ENCODE peak calls at places on chromosomes 6 and 20, in six cellular contexts. One of them, this sample, is unnamed.

GRCh38 chr20:37346232-37346525 is 239 bp downstream of the SRC start:
- DNase-seq in bronchial epithelial cell: no peak
- DNase-seq in fibroblast of lung: no peak
- DNase-seq in mammary epithelial cell: no peak
- DNase-seq in CD4-positive, CD25-positive, alpha-beta regulatory T cell: no peak
- DNase-seq in PC-3: no peak
- DNase-seq in this sample: no peak

GRCh38 chr20:45972500-45973183 is 639 bp upstream of the ZNF335 start:
- DNase-seq in bronchial epithelial cell: no peak
- DNase-seq in PC-3: peak; percentile 98
- DNase-seq in fibroblast of lung: no peak
- DNase-seq in CD4-positive, CD25-positive, alpha-beta regulatory T cell: no peak
- DNase-seq in mammary epithelial cell: no peak
- DNase-seq in this sample: no peak

GRCh38 chr20:63070771-63071540 is 64.2 kb upstream of the BHLHE23 start:
- DNase-seq in mammary epithelial cell: no peak
- DNase-seq in bronchial epithelial cell: no peak
- DNase-seq in PC-3: no peak
- DNase-seq in fibroblast of lung: no peak
- DNase-seq in CD4-positive, CD25-positive, alpha-beta regulatory T cell: no peak
- DNase-seq in this sample: no peak

GRCh38 chr6:158474961-158475343 is 84.9 kb upstream of the TMEM181 start:
- DNase-seq in mammary epithelial cell: no peak
- DNase-seq in fibroblast of lung: peak; percentile 58
- DNase-seq in bronchial epithelial cell: peak; percentile 89
- DNase-seq in PC-3: peak; percentile 89
- DNase-seq in CD4-positive, CD25-positive, alpha-beta regulatory T cell: no peak
- DNase-seq in this sample: no peak

GRCh38 chr20:63292292-63292701 is 689 bp upstream of the COL20A1 start:
- DNase-seq in CD4-positive, CD25-positive, alpha-beta regulatory T cell: no peak
- DNase-seq in fibroblast of lung: no peak
- DNase-seq in PC-3: no peak
- DNase-seq in mammary epithelial cell: no peak
- DNase-seq in bronchial epithelial cell: no peak
- DNase-seq in this sample: no peak

GRCh38 chr20:914727-915498 is 1.2 kb downstream of the ANGPT4 start:
- DNase-seq in mammary epithelial cell: peak; percentile 42
- DNase-seq in bronchial epithelial cell: peak; percentile 3
- DNase-seq in PC-3: peak; percentile 9
- DNase-seq in CD4-positive, CD25-positive, alpha-beta regulatory T cell: no peak
- DNase-seq in fibroblast of lung: no peak
- DNase-seq in this sample: no peak

GRCh38 chr6:26187981-26188635 is 100.9 kb downstream of the HFE start:
- DNase-seq in mammary epithelial cell: no peak
- DNase-seq in fibroblast of lung: peak; percentile 68
- DNase-seq in PC-3: no peak
- DNase-seq in bronchial epithelial cell: peak; percentile 29
- DNase-seq in CD4-positive, CD25-positive, alpha-beta regulatory T cell: peak; percentile 86
- DNase-seq in this sample: no peak

GRCh38 chr20:57620999-57621398 is 773 bp upstream of the ZBP1 start:
- DNase-seq in bronchial epithelial cell: no peak
- DNase-seq in CD4-positive, CD25-positive, alpha-beta regulatory T cell: peak; percentile 30
- DNase-seq in fibroblast of lung: no peak
- DNase-seq in PC-3: no peak
- DNase-seq in mammary epithelial cell: no peak
- DNase-seq in this sample: no peak

GRCh38 chr20:50815162-50815989 is 20.5 kb downstream of the BCAS4 start:
- DNase-seq in CD4-positive, CD25-positive, alpha-beta regulatory T cell: no peak
- DNase-seq in bronchial epithelial cell: peak; percentile 50
- DNase-seq in fibroblast of lung: peak; percentile 71
- DNase-seq in mammary epithelial cell: peak; percentile 59
- DNase-seq in PC-3: peak; percentile 33
- DNase-seq in this sample: peak; percentile 36

GRCh38 chr20:20430066-20430465 is 62.2 kb downstream of the INSM1 start:
- DNase-seq in mammary epithelial cell: no peak
- DNase-seq in fibroblast of lung: no peak
- DNase-seq in PC-3: no peak
- DNase-seq in CD4-positive, CD25-positive, alpha-beta regulatory T cell: no peak
- DNase-seq in bronchial epithelial cell: no peak
- DNase-seq in this sample: no peak

GRCh38 chr6:111743859-111744692 is 129.2 kb downstream of the FYN start:
- DNase-seq in mammary epithelial cell: no peak
- DNase-seq in bronchial epithelial cell: no peak
- DNase-seq in fibroblast of lung: peak; percentile 90
- DNase-seq in PC-3: no peak
- DNase-seq in CD4-positive, CD25-positive, alpha-beta regulatory T cell: no peak
- DNase-seq in this sample: peak; percentile 97

GRCh38 chr6:41049955-41050354 is 3.0 kb upstream of the APOBEC2 start:
- DNase-seq in PC-3: no peak
- DNase-seq in CD4-positive, CD25-positive, alpha-beta regulatory T cell: no peak
- DNase-seq in fibroblast of lung: no peak
- DNase-seq in mammary epithelial cell: no peak
- DNase-seq in bronchial epithelial cell: no peak
- DNase-seq in this sample: no peak

GRCh38 chr6:36426622-36427021 is 16.0 kb downstream of the PXT1 start:
- DNase-seq in fibroblast of lung: no peak
- DNase-seq in CD4-positive, CD25-positive, alpha-beta regulatory T cell: no peak
- DNase-seq in bronchial epithelial cell: no peak
- DNase-seq in PC-3: no peak
- DNase-seq in mammary epithelial cell: no peak
- DNase-seq in this sample: no peak

GRCh38 chr6:122947355-122947754 is 48.7 kb upstream of the CLVS2 start:
- DNase-seq in CD4-positive, CD25-positive, alpha-beta regulatory T cell: no peak
- DNase-seq in mammary epithelial cell: peak; percentile 7
- DNase-seq in bronchial epithelial cell: peak; percentile 30
- DNase-seq in PC-3: peak; percentile 24
- DNase-seq in fibroblast of lung: no peak
- DNase-seq in this sample: peak; percentile 6

GRCh38 chr6:143620461-143620860 is 57.3 kb upstream of the PHACTR2 start:
- DNase-seq in fibroblast of lung: peak; percentile 63
- DNase-seq in PC-3: peak; percentile 18
- DNase-seq in mammary epithelial cell: no peak
- DNase-seq in CD4-positive, CD25-positive, alpha-beta regulatory T cell: no peak
- DNase-seq in bronchial epithelial cell: no peak
- DNase-seq in this sample: peak; percentile 33

GRCh38 chr6:31356216-31356945 is 598 bp downstream of the HLA-B start:
- DNase-seq in CD4-positive, CD25-positive, alpha-beta regulatory T cell: peak; percentile 44
- DNase-seq in mammary epithelial cell: peak; percentile 35
- DNase-seq in bronchial epithelial cell: no peak
- DNase-seq in PC-3: peak; percentile 9
- DNase-seq in fibroblast of lung: peak; percentile 30
- DNase-seq in this sample: no peak

GRCh38 chr6:43269273-43270007 is 26.2 kb downstream of the TTBK1 start:
- DNase-seq in CD4-positive, CD25-positive, alpha-beta regulatory T cell: peak; percentile 36
- DNase-seq in mammary epithelial cell: no peak
- DNase-seq in fibroblast of lung: no peak
- DNase-seq in bronchial epithelial cell: no peak
- DNase-seq in PC-3: no peak
- DNase-seq in this sample: no peak

GRCh38 chr6:81238390-81238789 is 514.1 kb downstream of the TENT5A start:
- DNase-seq in mammary epithelial cell: no peak
- DNase-seq in bronchial epithelial cell: no peak
- DNase-seq in CD4-positive, CD25-positive, alpha-beta regulatory T cell: no peak
- DNase-seq in fibroblast of lung: no peak
- DNase-seq in PC-3: no peak
- DNase-seq in this sample: no peak

GRCh38 chr6:13511913-13512717 is 24.7 kb upstream of the GFOD1 start:
- DNase-seq in bronchial epithelial cell: no peak
- DNase-seq in PC-3: no peak
- DNase-seq in CD4-positive, CD25-positive, alpha-beta regulatory T cell: no peak
- DNase-seq in fibroblast of lung: peak; percentile 25
- DNase-seq in mammary epithelial cell: no peak
- DNase-seq in this sample: no peak

GRCh38 chr6:135995160-135995898 is 143.8 kb downstream of the PDE7B start:
- DNase-seq in CD4-positive, CD25-positive, alpha-beta regulatory T cell: no peak
- DNase-seq in fibroblast of lung: peak; percentile 89
- DNase-seq in PC-3: peak; percentile 62
- DNase-seq in mammary epithelial cell: peak; percentile 62
- DNase-seq in bronchial epithelial cell: peak; percentile 74
- DNase-seq in this sample: peak; percentile 76

GRCh38 chr6:43913388-43914271 is 143.6 kb downstream of the VEGFA start:
- DNase-seq in PC-3: no peak
- DNase-seq in fibroblast of lung: no peak
- DNase-seq in mammary epithelial cell: no peak
- DNase-seq in CD4-positive, CD25-positive, alpha-beta regulatory T cell: no peak
- DNase-seq in bronchial epithelial cell: peak; percentile 48
- DNase-seq in this sample: no peak

DNA sequence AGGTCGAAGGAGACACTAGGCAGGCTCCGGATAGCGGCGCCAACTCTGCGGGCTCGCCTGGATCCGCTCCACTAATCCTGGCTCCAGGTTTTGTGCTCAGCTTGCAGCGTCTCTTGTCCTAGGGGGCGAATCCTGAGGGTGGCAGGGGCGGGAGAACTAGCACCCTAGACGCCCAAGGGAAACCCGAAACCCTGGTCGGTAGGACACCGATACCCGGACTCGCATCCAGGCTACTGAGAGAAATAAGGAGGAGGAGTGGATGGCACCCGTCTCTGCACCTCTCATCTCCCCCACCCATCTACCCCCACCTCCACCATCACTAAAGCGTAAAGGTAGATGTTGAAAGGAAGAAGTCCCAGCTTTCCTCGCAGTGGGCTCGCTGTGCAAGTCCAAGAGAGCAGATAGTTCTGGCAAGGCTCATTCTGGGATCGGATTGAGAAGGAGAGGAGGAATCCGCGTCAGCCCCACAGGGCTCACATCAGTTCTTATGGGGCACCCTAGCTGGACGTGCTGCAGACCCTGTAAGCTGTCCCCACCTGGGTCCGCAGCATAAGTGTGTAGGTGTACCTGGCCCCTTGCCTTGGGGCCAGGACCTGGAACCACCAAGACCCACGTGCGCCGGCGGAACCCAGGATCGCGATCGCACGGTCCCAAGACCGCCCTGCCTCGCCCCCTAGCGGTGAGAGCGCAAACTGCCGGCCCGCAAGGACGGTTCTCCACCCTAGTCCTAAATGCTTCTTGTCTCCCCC is 6.9 kb downstream of the SLC32A1 start:
- DNase-seq in CD4-positive, CD25-positive, alpha-beta regulatory T cell: peak; percentile 80
- DNase-seq in bronchial epithelial cell: peak; percentile 29
- DNase-seq in mammary epithelial cell: peak; percentile 53
- DNase-seq in fibroblast of lung: peak; percentile 50
- DNase-seq in PC-3: peak; percentile 66
- DNase-seq in this sample: no peak
- H3K4me3 ChIP-seq in CD4-positive, CD25-positive, alpha-beta regulatory T cell: peak overlapping the region; percentile 77
- H3K4me3 ChIP-seq in bronchial epithelial cell: peak overlapping the region; percentile 11
- H3K4me3 ChIP-seq in mammary epithelial cell: peak overlapping the region; percentile 28
- H3K4me3 ChIP-seq in fibroblast of lung: peak overlapping the region; percentile 25
- H3K4me3 ChIP-seq in PC-3: peak overlapping the region; percentile 51
- H3K4me3 ChIP-seq in this sample: peak overlapping the region; percentile 27

DNA sequence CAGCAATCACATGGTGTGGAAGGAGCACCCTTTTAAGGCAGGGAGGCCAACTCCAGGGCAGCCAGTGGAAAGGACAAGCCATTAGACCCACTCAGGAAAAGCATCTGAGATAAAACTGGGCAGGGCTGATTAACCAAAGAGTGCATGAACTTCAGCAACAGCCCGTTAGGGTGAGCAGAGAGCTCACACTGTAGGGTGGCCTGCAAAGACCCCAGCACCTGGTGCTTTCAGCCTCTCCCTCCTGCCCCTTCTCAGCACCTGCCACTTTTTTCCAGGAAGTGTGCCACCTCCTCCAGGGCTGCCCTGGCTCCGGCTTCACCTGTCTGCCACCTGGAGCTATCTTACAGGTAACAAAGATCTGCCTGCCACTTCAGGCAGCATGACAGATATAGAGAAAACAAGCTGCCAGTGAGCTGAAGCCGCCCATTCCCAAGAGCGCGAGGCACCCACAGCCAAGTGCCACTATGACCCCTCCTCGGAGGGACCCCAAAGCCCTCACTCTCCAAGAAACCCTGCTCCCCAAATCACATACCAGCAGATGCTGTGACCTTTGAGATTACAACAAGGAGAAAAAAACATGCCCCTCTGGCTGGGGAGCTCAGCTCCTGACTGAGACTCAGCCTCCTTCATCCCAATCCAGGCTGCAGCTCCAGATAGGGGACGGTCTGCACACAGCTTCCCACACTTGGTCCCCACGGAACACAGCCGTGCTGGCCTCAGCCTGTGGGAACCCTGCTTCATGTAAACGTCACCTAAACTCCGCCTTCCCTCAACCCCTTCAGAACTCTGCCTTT is 71.2 kb downstream of the ABHD12 start:
- DNase-seq in bronchial epithelial cell: no peak
- DNase-seq in CD4-positive, CD25-positive, alpha-beta regulatory T cell: no peak
- DNase-seq in PC-3: no peak
- DNase-seq in fibroblast of lung: no peak
- DNase-seq in mammary epithelial cell: no peak
- DNase-seq in this sample: no peak
- H3K4me3 ChIP-seq in bronchial epithelial cell: no peak overlapping the region
- H3K4me3 ChIP-seq in CD4-positive, CD25-positive, alpha-beta regulatory T cell: no peak overlapping the region
- H3K4me3 ChIP-seq in PC-3: no peak overlapping the region
- H3K4me3 ChIP-seq in fibroblast of lung: no peak overlapping the region
- H3K4me3 ChIP-seq in mammary epithelial cell: no peak overlapping the region
- H3K4me3 ChIP-seq in this sample: no peak overlapping the region

GRCh38 chr6:2839195-2839981 is 2.3 kb downstream of the SERPINB1 start:
- DNase-seq in fibroblast of lung: peak; percentile 61
- DNase-seq in mammary epithelial cell: peak; percentile 83
- DNase-seq in CD4-positive, CD25-positive, alpha-beta regulatory T cell: no peak
- DNase-seq in PC-3: peak; percentile 98
- DNase-seq in bronchial epithelial cell: peak; percentile 90
- DNase-seq in this sample: peak; percentile 47
- H3K4me3 ChIP-seq in fibroblast of lung: no peak overlapping the region
- H3K4me3 ChIP-seq in mammary epithelial cell: no peak overlapping the region
- H3K4me3 ChIP-seq in CD4-positive, CD25-positive, alpha-beta regulatory T cell: peak overlapping the region; percentile 33
- H3K4me3 ChIP-seq in PC-3: peak overlapping the region; percentile 81
- H3K4me3 ChIP-seq in bronchial epithelial cell: peak overlapping the region; percentile 20
- H3K4me3 ChIP-seq in this sample: no peak overlapping the region

GRCh38 chr20:47552996-47553395 is 51.3 kb downstream of the NCOA3 start:
- DNase-seq in PC-3: no peak
- DNase-seq in fibroblast of lung: no peak
- DNase-seq in mammary epithelial cell: no peak
- DNase-seq in bronchial epithelial cell: no peak
- DNase-seq in CD4-positive, CD25-positive, alpha-beta regulatory T cell: no peak
- DNase-seq in this sample: no peak

GRCh38 chr20:47549671-47550070 is 48.0 kb downstream of the NCOA3 start:
- DNase-seq in bronchial epithelial cell: no peak
- DNase-seq in mammary epithelial cell: no peak
- DNase-seq in CD4-positive, CD25-positive, alpha-beta regulatory T cell: no peak
- DNase-seq in PC-3: no peak
- DNase-seq in fibroblast of lung: no peak
- DNase-seq in this sample: no peak

GRCh38 chr20:47551240-47551639 is 49.6 kb downstream of the NCOA3 start:
- DNase-seq in CD4-positive, CD25-positive, alpha-beta regulatory T cell: no peak
- DNase-seq in PC-3: no peak
- DNase-seq in mammary epithelial cell: no peak
- DNase-seq in fibroblast of lung: no peak
- DNase-seq in bronchial epithelial cell: no peak
- DNase-seq in this sample: no peak

GRCh38 chr20:47547034-47547387 is 45.3 kb downstream of the NCOA3 start:
- DNase-seq in mammary epithelial cell: no peak
- DNase-seq in CD4-positive, CD25-positive, alpha-beta regulatory T cell: no peak
- DNase-seq in fibroblast of lung: no peak
- DNase-seq in bronchial epithelial cell: no peak
- DNase-seq in PC-3: no peak
- DNase-seq in this sample: no peak

DNA sequence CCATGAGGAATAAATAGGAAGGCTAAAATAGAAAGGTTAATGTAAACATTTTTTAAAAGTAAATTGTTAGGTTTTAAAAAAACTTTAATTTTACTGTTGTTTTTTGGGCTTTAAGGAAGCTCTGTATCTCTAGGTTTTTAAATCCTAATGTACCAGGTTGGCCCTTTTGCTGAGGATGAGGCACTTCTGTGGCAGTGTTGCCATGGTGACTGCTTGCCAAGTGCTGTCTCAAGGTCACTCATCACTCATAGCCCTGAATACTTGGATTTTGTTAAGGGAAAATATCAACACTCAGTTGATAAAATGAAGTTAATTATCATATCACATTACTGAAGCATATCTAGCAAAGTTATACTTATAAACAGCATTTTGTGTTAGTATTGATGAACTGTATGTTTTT is 50.2 kb downstream of the NCOA3 start:
- DNase-seq in CD4-positive, CD25-positive, alpha-beta regulatory T cell: no peak
- DNase-seq in bronchial epithelial cell: no peak
- DNase-seq in mammary epithelial cell: no peak
- DNase-seq in fibroblast of lung: no peak
- DNase-seq in PC-3: no peak
- DNase-seq in this sample: no peak
- H3K4me3 ChIP-seq in CD4-positive, CD25-positive, alpha-beta regulatory T cell: no peak overlapping the region
- H3K4me3 ChIP-seq in bronchial epithelial cell: no peak overlapping the region
- H3K4me3 ChIP-seq in mammary epithelial cell: no peak overlapping the region
- H3K4me3 ChIP-seq in fibroblast of lung: no peak overlapping the region
- H3K4me3 ChIP-seq in PC-3: no peak overlapping the region
- H3K4me3 ChIP-seq in this sample: no peak overlapping the region